ENCODE peak calls at places on chromosome 4, in six cellular contexts. R, T, F, M, G and J are unnamed samples.
A peak's percentile ranks its signal among the peaks of the same experiment; 100 is the strongest.

GRCh38 chr4:6687947-6688878 is 5.5 kb upstream of the S100P start:
- DNase-seq in R (no peak), T (no peak), F (no peak), M (no peak), G (no peak), J (no peak)

GRCh38 chr4:137069473-137069872 is 462.8 kb downstream of the PCDH18 start:
- DNase-seq in R (no peak), T (no peak), F (no peak), M (no peak), G (no peak), J (no peak)

GRCh38 chr4:10083331-10083769 is 33.2 kb downstream of the WDR1 start:
- DNase-seq in R (no peak), T (no peak), F (no peak), M (no peak), G (no peak), J (no peak)

GRCh38 chr4:54581807-54582206 is 76.0 kb upstream of the KIT start:
- DNase-seq in R (no peak), T (no peak), F (no peak), M (no peak), G (no peak), J (no peak)

GRCh38 chr4:6855692-6856297 is 53.8 kb upstream of the TBC1D14 start:
- DNase-seq in R (no peak), T (peak; percentile 19), F (peak; percentile 93), M (peak; percentile 60), G (peak; percentile 77), J (peak; percentile 86)

GRCh38 chr4:150385606-150386005 is 196.3 kb upstream of the MAB21L2 start:
- DNase-seq in R (no peak), T (peak; percentile 87), F (peak; percentile 92), M (peak; percentile 76), G (peak; percentile 90), J (peak; percentile 92)

GRCh38 chr4:84389406-84389805 is 109.7 kb downstream of the NKX6-1 start:
- DNase-seq in R (no peak), T (peak; percentile 53), F (no peak), M (no peak), G (peak; percentile 40), J (no peak)

GRCh38 chr4:112857461-112857860 is 192.0 kb upstream of the ANK2 start:
- DNase-seq in R (no peak), T (peak; percentile 91), F (peak; percentile 80), M (peak; percentile 92), G (peak; percentile 94), J (peak; percentile 76)

GRCh38 chr4:87973283-87974169 is 2.0 kb upstream of the SPP1 start:
- DNase-seq in R (peak; percentile 11), T (peak; percentile 65), F (peak; percentile 84), M (peak; percentile 35), G (peak; percentile 95), J (peak; percentile 80)

GRCh38 chr4:112648263-112649054 is 11.5 kb downstream of the LARP7 start:
- DNase-seq in R (no peak), T (no peak), F (peak; percentile 33), M (no peak), G (peak; percentile 65), J (no peak)

GRCh38 chr4:3323071-3323481 is 30.3 kb downstream of the RGS12 start:
- DNase-seq in R (no peak), T (no peak), F (no peak), M (no peak), G (no peak), J (no peak)

GRCh38 chr4:182895791-182896292 is 21.3 kb downstream of the DCTD start:
- DNase-seq in R (no peak), T (no peak), F (no peak), M (no peak), G (no peak), J (no peak)

GRCh38 chr4:17578482-17578891 is 1.5 kb downstream of the LAP3 start:
- DNase-seq in R (no peak), T (no peak), F (peak; percentile 7), M (no peak), G (no peak), J (peak; percentile 32)

GRCh38 chr4:41506071-41506470 is 31.9 kb upstream of the LIMCH1 start:
- DNase-seq in R (no peak), T (no peak), F (peak; percentile 13), M (no peak), G (peak; percentile 88), J (no peak)

GRCh38 chr4:152992491-152992890 is 56.4 kb downstream of the FHDC1 start:
- DNase-seq in R (no peak), T (no peak), F (no peak), M (no peak), G (no peak), J (no peak)

GRCh38 chr4:67680568-67681222 is 20.3 kb downstream of the UBA6 start:
- DNase-seq in R (no peak), T (peak; percentile 22), F (peak; percentile 31), M (no peak), G (peak; percentile 35), J (peak; percentile 66)

GRCh38 chr4:84238247-84239090 is 260.6 kb downstream of the NKX6-1 start:
- DNase-seq in R (no peak), T (peak; percentile 50), F (peak; percentile 21), M (no peak), G (peak; percentile 70), J (peak; percentile 35)

GRCh38 chr4:5976431-5976830 is 41.8 kb downstream of the C4orf50 start:
- DNase-seq in R (no peak), T (no peak), F (no peak), M (no peak), G (no peak), J (no peak)

GRCh38 chr4:122246551-122246950 is 94.4 kb downstream of the BLTP1 start:
- DNase-seq in R (no peak), T (no peak), F (peak; percentile 1), M (no peak), G (no peak), J (no peak)

GRCh38 chr4:85919488-85919887 is 440.4 kb downstream of the MAPK10 start:
- DNase-seq in R (no peak), T (no peak), F (no peak), M (no peak), G (no peak), J (no peak)

GRCh38 chr4:186891859-186892486 is 168.3 kb upstream of the FAT1 start:
- DNase-seq in R (no peak), T (no peak), F (no peak), M (no peak), G (no peak), J (no peak)

GRCh38 chr4:2939383-2940243 is 23.6 kb downstream of the NOP14 start:
- DNase-seq in R (no peak), T (no peak), F (no peak), M (no peak), G (no peak), J (no peak)

GRCh38 chr4:128135391-128135790 is 74.3 kb downstream of the LARP1B start:
- DNase-seq in R (no peak), T (no peak), F (no peak), M (no peak), G (no peak), J (no peak)

GRCh38 chr4:139509727-139510410 is 46.1 kb downstream of the SETD7 start:
- DNase-seq in R (no peak), T (no peak), F (no peak), M (no peak), G (no peak), J (peak; percentile 54)

GRCh38 chr4:82219346-82219745 is 154.4 kb downstream of the HNRNPD start:
- DNase-seq in R (no peak), T (no peak), F (no peak), M (no peak), G (no peak), J (no peak)

GRCh38 chr4:110156442-110156841 is 42.0 kb downstream of the ELOVL6 start:
- DNase-seq in R (no peak), T (no peak), F (no peak), M (no peak), G (no peak), J (no peak)

GRCh38 chr4:54296548-54297203 is 67.6 kb downstream of the PDGFRA start:
- DNase-seq in R (no peak), T (no peak), F (no peak), M (no peak), G (no peak), J (no peak)

GRCh38 chr4:152935138-152935537 is 985 bp upstream of the FHDC1 start:
- DNase-seq in R (no peak), T (no peak), F (no peak), M (no peak), G (no peak), J (no peak)

GRCh38 chr4:174134361-174134760 is 149.1 kb downstream of the FBXO8 start:
- DNase-seq in R (no peak), T (peak; percentile 5), F (no peak), M (no peak), G (no peak), J (no peak)

GRCh38 chr4:89307446-89308160 is at the start of gene GPRIN3:
- DNase-seq in R (peak; percentile 69), T (peak; percentile 29), F (no peak), M (no peak), G (peak; percentile 42), J (no peak)

GRCh38 chr4:140095694-140096482 is 58.1 kb downstream of the MAML3 start:
- DNase-seq in R (peak; percentile 17), T (peak; percentile 45), F (peak; percentile 100), M (peak; percentile 78), G (peak; percentile 100), J (peak; percentile 92)

GRCh38 chr4:26992657-26993361 is 132.2 kb downstream of the STIM2 start:
- DNase-seq in R (no peak), T (no peak), F (peak; percentile 89), M (no peak), G (peak; percentile 95), J (peak; percentile 83)

GRCh38 chr4:48388504-48389154 is 47.3 kb downstream of the SLAIN2 start:
- DNase-seq in R (no peak), T (peak; percentile 61), F (peak; percentile 74), M (no peak), G (peak; percentile 72), J (peak; percentile 46)